ENCODE peak calls at places on chromosomes 6 and 20, in four cellular contexts. R is DMS79 treated with DMSO at 0.1 percent for 48 hours; X is naive thymus-derived CD4-positive, alpha-beta T cell; G is EL. D is an unnamed sample.

GRCh38 chr20:36541227-36542018 is at the start of gene MYL9:
- DNase-seq in G (peak; percentile 89), R (no peak), X (no peak), D (peak; percentile 96)

GRCh38 chr6:163165922-163166321 is 248.6 kb upstream of the QKI start:
- DNase-seq in R (no peak), X (no peak), G (no peak), D (no peak)

GRCh38 chr20:61376541-61377231 is 124.6 kb downstream of the CDH4 start:
- DNase-seq in X (no peak), R (no peak), G (no peak), D (no peak)

GRCh38 chr20:37941992-37942391 is 39.1 kb downstream of the VSTM2L start:
- DNase-seq in R (no peak), G (no peak), X (no peak), D (peak; percentile 28)

GRCh38 chr20:47440857-47441773 is 60.6 kb upstream of the NCOA3 start:
- DNase-seq in G (peak; percentile 67), X (no peak), R (no peak), D (no peak)

GRCh38 chr20:25356294-25356933 is 34.2 kb downstream of the ABHD12 start:
- DNase-seq in X (no peak), G (no peak), R (no peak), D (no peak)

GRCh38 chr20:41618807-41619294 is 674 bp upstream of the CHD6 start:
- DNase-seq in R (peak; percentile 25), X (no peak), G (peak; percentile 25), D (no peak)

GRCh38 chr6:78598966-78599365 is 268.4 kb upstream of the IRAK1BP1 start:
- DNase-seq in R (no peak), G (peak; percentile 99), X (no peak), D (no peak)

GRCh38 chr6:13859871-13860555 is 45.7 kb upstream of the MCUR1 start:
- DNase-seq in R (no peak), X (no peak), G (no peak), D (no peak)

GRCh38 chr6:113451030-113451429 is 406.1 kb upstream of the MARCKS start:
- DNase-seq in G (no peak), X (no peak), R (no peak), D (no peak)

GRCh38 chr6:3419624-3420272 is 37.1 kb downstream of the SLC22A23 start:
- DNase-seq in R (peak; percentile 2), G (peak; percentile 63), X (no peak), D (no peak)

GRCh38 chr6:21984551-21984950 is 312.3 kb downstream of the PRL start:
- DNase-seq in G (no peak), X (no peak), R (no peak), D (no peak)

GRCh38 chr6:1940381-1940780 is 305.0 kb downstream of the GMDS start:
- DNase-seq in X (no peak), R (no peak), G (no peak), D (no peak)

GRCh38 chr6:29696147-29697129 is 15.5 kb upstream of the ZFP57 start:
- DNase-seq in R (no peak), X (no peak), G (peak; percentile 18), D (no peak)

GRCh38 chr6:43452896-43453295 is 2.5 kb downstream of the DLK2 start:
- DNase-seq in R (no peak), X (no peak), G (no peak), D (no peak)

GRCh38 chr6:32854376-32855178 is 585 bp downstream of the PSMB9 start:
- DNase-seq in R (peak; percentile 47), X (no peak), G (peak; percentile 59), D (no peak)

GRCh38 chr6:56642366-56643261 is at the start of gene DST:
- DNase-seq in R (no peak), X (no peak), G (peak; percentile 97), D (no peak)

GRCh38 chr6:157665172-157665571 is 157.9 kb upstream of the SNX9 start:
- DNase-seq in G (no peak), R (no peak), X (no peak), D (no peak)

GRCh38 chr6:45923831-45924391 is 91.7 kb downstream of the CLIC5 start:
- DNase-seq in G (peak; percentile 54), R (no peak), X (no peak), D (no peak)

GRCh38 chr6:147744012-147744411 is 235.5 kb downstream of the SAMD5 start:
- DNase-seq in R (no peak), X (no peak), G (no peak), D (no peak)

GRCh38 chr20:64198347-64198746 is 34.1 kb downstream of the MYT1 start:
- DNase-seq in X (no peak), R (no peak), G (no peak), D (no peak)

GRCh38 chr20:24834310-24834709 is 114.8 kb upstream of the CST7 start:
- DNase-seq in R (no peak), X (no peak), G (no peak), D (no peak)

GRCh38 chr6:153038378-153038777 is 35.9 kb upstream of the MTRF1L start:
- DNase-seq in X (no peak), R (no peak), G (peak; percentile 10), D (no peak)

GRCh38 chr20:10696650-10697049 is 22.9 kb upstream of the JAG1 start:
- DNase-seq in X (no peak), G (no peak), R (no peak), D (no peak)

GRCh38 chr20:40294747-40295146 is 394.3 kb downstream of the MAFB start:
- DNase-seq in G (no peak), X (no peak), R (no peak), D (no peak)

D was measured in mesenteric fat pad.